ENCODE peak calls at places on chromosomes 3 and 15, in nine cellular contexts. R is astrocyte; T is neural progenitor cell; G is spleen; N is ascending aorta; Z is naive thymus-derived CD4-positive, alpha-beta T cell; A is mammary epithelial cell; Q is HCT116; D is kidney. L is an unnamed sample.

GRCh38 chr15:80437492-80437891 is 33.3 kb downstream of the ARNT2 start:
- DNase-seq in T (no peak), G (peak; percentile 19), Z (no peak), Q (no peak), R (no peak), N (no peak), D (no peak), A (no peak), L (no peak)

GRCh38 chr3:193805448-193805847 is 212.4 kb downstream of the OPA1 start:
- DNase-seq in Z (no peak), T (no peak), D (peak; percentile 95), G (no peak), Q (peak; percentile 77), N (no peak), A (peak; percentile 96), R (peak; percentile 98), L (no peak)

GRCh38 chr3:180947761-180948390 is 35.4 kb downstream of the FXR1 start:
- DNase-seq in G (no peak), T (no peak), N (no peak), A (no peak), Z (no peak), Q (no peak), D (no peak), R (no peak), L (no peak)

GRCh38 chr3:87798567-87798947 is 260.2 kb downstream of the CGGBP1 start:
- DNase-seq in Q (no peak), G (no peak), A (peak; percentile 1), N (no peak), R (no peak), D (no peak), T (no peak), Z (no peak), L (no peak)

GRCh38 chr15:97652700-97653167 is 307.8 kb upstream of the ARRDC4 start:
- DNase-seq in Q (no peak), T (peak; percentile 80), G (no peak), R (no peak), N (no peak), D (peak; percentile 70), Z (no peak), A (peak; percentile 1), L (no peak)

GRCh38 chr3:37898424-37898823 is 36.7 kb downstream of the CTDSPL start:
- DNase-seq in G (no peak), D (no peak), Q (no peak), T (no peak), R (no peak), Z (no peak), N (no peak), A (no peak), L (no peak)

GRCh38 chr3:194251891-194252560 is 99.1 kb downstream of the CPN2 start:
- DNase-seq in G (no peak), R (no peak), T (no peak), Z (no peak), Q (no peak), A (no peak), N (no peak), D (no peak), L (no peak)

GRCh38 chr15:93121089-93121488 is 32.1 kb upstream of the RGMA start:
- DNase-seq in A (no peak), D (no peak), R (no peak), T (no peak), Q (no peak), Z (no peak), G (no peak), N (no peak), L (no peak)

GRCh38 chr3:79810529-79810928 is 42.7 kb upstream of the ROBO1 start:
- DNase-seq in G (no peak), Q (no peak), D (no peak), T (no peak), R (no peak), N (no peak), A (no peak), Z (no peak), L (no peak)

GRCh38 chr3:120554727-120555660 is 41.1 kb upstream of the NDUFB4 start:
- DNase-seq in D (no peak), Z (no peak), A (no peak), N (no peak), T (no peak), R (no peak), G (no peak), Q (no peak), L (no peak)

GRCh38 chr3:14725015-14725431 is 50.1 kb downstream of the C3orf20 start:
- DNase-seq in Z (no peak), T (no peak), G (no peak), Q (no peak), D (no peak), N (no peak), A (no peak), R (peak; percentile 13), L (no peak)

GRCh38 chr3:169861871-169862270 is 7.9 kb downstream of the LRRC31 start:
- DNase-seq in Q (no peak), N (no peak), D (no peak), A (no peak), G (no peak), Z (no peak), R (no peak), T (peak; percentile 37), L (no peak)

GRCh38 chr3:76566904-76567303 is 473.0 kb upstream of the ROBO2 start:
- DNase-seq in Z (no peak), T (no peak), G (no peak), N (no peak), A (no peak), D (no peak), R (no peak), Q (no peak), L (no peak)

GRCh38 chr15:39774688-39775267 is 7.9 kb downstream of the FSIP1 start:
- DNase-seq in Q (no peak), R (no peak), Z (peak; percentile 66), A (no peak), G (no peak), T (no peak), D (no peak), N (no peak), L (peak; percentile 29)

GRCh38 chr15:98917417-98917816 is 90.2 kb downstream of the PGPEP1L start:
- DNase-seq in G (no peak), Q (no peak), D (no peak), Z (no peak), R (no peak), T (no peak), A (no peak), N (no peak), L (no peak)

GRCh38 chr3:3862534-3862933 is 63.3 kb downstream of the LRRN1 start:
- DNase-seq in A (no peak), T (no peak), R (no peak), D (no peak), Z (no peak), G (no peak), Q (no peak), N (no peak), L (no peak)

GRCh38 chr3:31469385-31469784 is 63.3 kb upstream of the STT3B start:
- DNase-seq in G (no peak), R (no peak), Z (no peak), T (no peak), D (no peak), Q (no peak), A (no peak), N (no peak), L (no peak)

GRCh38 chr3:31466016-31466415 is 66.7 kb upstream of the STT3B start:
- DNase-seq in R (peak; percentile 64), N (no peak), D (no peak), Q (no peak), A (no peak), T (no peak), Z (no peak), G (no peak), L (no peak)

GRCh38 chr3:31466866-31467265 is 65.9 kb upstream of the STT3B start:
- DNase-seq in A (no peak), R (no peak), N (no peak), Q (no peak), D (no peak), T (no peak), G (no peak), Z (no peak), L (no peak)

GRCh38 chr3:31472479-31473390 is 60.0 kb upstream of the STT3B start:
- DNase-seq in N (no peak), D (no peak), R (peak; percentile 87), A (peak; percentile 77), G (no peak), Q (no peak), T (no peak), Z (no peak), L (no peak)

GRCh38 chr3:31468433-31468832 is 64.3 kb upstream of the STT3B start:
- DNase-seq in Q (no peak), A (no peak), D (no peak), N (no peak), G (no peak), Z (no peak), T (no peak), R (no peak), L (no peak)
- H3K4me3 ChIP-seq in Q (no peak overlapping the region), A (no peak overlapping the region), D (no peak overlapping the region), N (no peak overlapping the region), G (no peak overlapping the region), Z (no peak overlapping the region), T (no peak overlapping the region), R (no peak overlapping the region), L (no peak overlapping the region)

DNA sequence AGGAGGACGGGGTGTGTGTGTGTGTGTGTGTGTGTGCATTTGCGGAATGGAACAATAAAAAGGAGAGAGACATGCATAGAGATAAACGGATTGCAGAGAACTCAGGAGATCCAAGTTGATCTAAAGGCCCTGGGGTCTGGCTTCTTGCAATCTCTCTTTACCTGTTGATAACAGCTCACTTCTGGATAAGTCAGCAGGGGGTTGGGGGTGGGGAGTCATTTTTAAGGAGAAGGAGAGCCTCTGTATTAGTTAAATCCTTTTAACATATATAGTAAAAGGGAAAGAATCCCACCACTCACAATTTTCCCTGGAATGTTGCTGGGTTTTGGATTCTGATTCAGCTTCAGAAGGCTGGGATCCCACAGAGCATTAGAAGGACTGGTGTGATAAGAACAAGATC is 87.5 kb upstream of the MITF start:
- DNase-seq in R (no peak), A (no peak), Q (no peak), Z (no peak), T (no peak), G (no peak), N (no peak), D (no peak), L (no peak)
- H3K4me1 ChIP-seq in R (peaks cover 12% of the 10 kb centered on the region), A (peaks cover 32% of the 10 kb centered on the region), Q (no peaks in the 10 kb centered on the region), Z (no peaks in the 10 kb centered on the region), T (peaks cover 8% of the 10 kb centered on the region), G (peaks cover 8% of the 10 kb centered on the region), N (no peaks in the 10 kb centered on the region), D (no peaks in the 10 kb centered on the region), L (no peaks in the 10 kb centered on the region)

DNA sequence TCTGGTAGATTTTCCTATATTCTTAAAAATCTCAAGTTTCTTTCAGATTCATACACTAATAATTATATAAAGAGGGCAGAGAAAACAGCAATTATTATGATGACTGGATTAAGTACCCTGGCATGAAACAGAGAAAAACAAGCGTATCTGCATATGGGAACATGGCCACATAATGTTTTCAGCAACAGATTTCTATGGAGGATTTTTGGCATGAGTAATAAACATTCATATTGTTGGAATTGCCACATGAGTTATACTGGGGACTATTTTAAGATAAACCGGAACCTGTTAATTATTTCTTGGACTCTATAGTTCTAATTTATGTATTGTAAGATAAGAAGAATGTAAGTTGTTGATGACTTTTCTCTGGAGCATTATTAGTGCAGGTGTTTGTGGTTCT is 112.7 kb downstream of the OXSM start:
- DNase-seq in R (no peak), A (no peak), G (no peak), T (no peak), Z (no peak), Q (no peak), N (no peak), D (no peak), L (no peak)
- H3K27ac ChIP-seq in R (no peak overlapping the region), A (no peak overlapping the region), G (no peak overlapping the region), T (no peak overlapping the region), Z (no peak overlapping the region), Q (no peak overlapping the region), N (no peak overlapping the region), D (no peak overlapping the region), L (no peak overlapping the region)

GRCh38 chr15:96331141-96331941 is 841 bp downstream of the NR2F2 start:
- DNase-seq in A (no peak), N (no peak), Z (no peak), T (peak; percentile 41), D (peak; percentile 73), G (no peak), R (peak; percentile 29), Q (no peak), L (no peak)
- H3K4me3 ChIP-seq in A (peak overlapping the region; percentile 76), N (peak overlapping the region; percentile 95), Z (no peak overlapping the region), T (peak overlapping the region; percentile 94), D (peak overlapping the region; percentile 96), G (peak overlapping the region; percentile 80), R (peak overlapping the region; percentile 99), Q (peak overlapping the region; percentile 86), L (no peak overlapping the region)

L was measured in effector memory CD4-positive, alpha-beta T cell.